ENCODE peak calls at places on chromosomes 3 and 15, in seven cellular contexts. A is uterus; Q is IMR-90; R is H1; T is CD8-positive, alpha-beta T cell; C is hepatocyte; P is cardiac fibroblast. W is an unnamed sample.

GRCh38 chr3:133296315-133296917 is 103.4 kb upstream of the BFSP2 start:
- DNase-seq in Q (no peak), C (no peak), R (no peak), A (no peak), P (peak; percentile 22), T (no peak), W (no peak)

GRCh38 chr15:75153084-75153483 is 48.6 kb upstream of the C15orf39 start:
- DNase-seq in C (no peak), P (peak; percentile 67), A (no peak), T (no peak), Q (peak; percentile 36), R (no peak), W (peak; percentile 87)

GRCh38 chr3:67940200-67940952 is 286.0 kb upstream of the SUCLG2 start:
- DNase-seq in Q (no peak), A (no peak), P (peak; percentile 4), T (no peak), R (no peak), C (peak; percentile 15), W (no peak)

GRCh38 chr3:154427685-154428291 is 2.2 kb downstream of the GPR149 start:
- DNase-seq in C (no peak), P (no peak), T (no peak), A (no peak), R (peak; percentile 73), Q (no peak), W (no peak)

GRCh38 chr15:82105458-82106205 is 59.8 kb upstream of the MEX3B start:
- DNase-seq in Q (peak; percentile 78), C (peak; percentile 75), T (no peak), P (peak; percentile 82), A (no peak), R (no peak), W (no peak)

GRCh38 chr3:175885196-175885766 is 1026.1 kb downstream of the NAALADL2 start:
- DNase-seq in A (no peak), Q (no peak), R (no peak), C (no peak), T (no peak), P (no peak), W (no peak)

GRCh38 chr15:22933641-22934061 is 46.5 kb downstream of the CYFIP1 start:
- DNase-seq in C (no peak), T (no peak), A (no peak), P (no peak), Q (peak; percentile 14), R (no peak), W (no peak)

GRCh38 chr3:49805367-49805782 is 2.3 kb downstream of the INKA1 start:
- DNase-seq in Q (peak; percentile 56), P (peak; percentile 96), R (no peak), C (peak; percentile 86), T (no peak), A (peak; percentile 90), W (peak; percentile 58)

GRCh38 chr3:87052499-87053260 is 61.7 kb upstream of the VGLL3 start:
- DNase-seq in Q (no peak), R (peak; percentile 56), A (no peak), P (no peak), T (no peak), C (no peak), W (no peak)

GRCh38 chr15:35281515-35281914 is 196.4 kb upstream of the NANOGP8 start:
- DNase-seq in P (peak; percentile 72), Q (peak; percentile 70), R (no peak), A (no peak), T (no peak), C (no peak), W (no peak)

GRCh38 chr3:125051715-125052581 is 3.8 kb downstream of the HEG1 start:
- DNase-seq in Q (peak; percentile 91), A (peak; percentile 56), C (no peak), T (peak; percentile 76), P (peak; percentile 97), R (peak; percentile 56), W (peak; percentile 82)

GRCh38 chr3:150309557-150309956 is 98.5 kb upstream of the TSC22D2 start:
- DNase-seq in C (no peak), A (no peak), T (no peak), R (no peak), P (peak; percentile 93), Q (peak; percentile 84), W (no peak)

GRCh38 chr3:23479026-23479425 is 275.9 kb downstream of the UBE2E2 start:
- DNase-seq in C (no peak), P (no peak), A (no peak), R (no peak), Q (no peak), T (no peak), W (no peak)

GRCh38 chr3:150256782-150257181 is 151.3 kb upstream of the TSC22D2 start:
- DNase-seq in A (no peak), C (no peak), Q (no peak), T (no peak), R (no peak), P (no peak), W (no peak)

GRCh38 chr15:92618121-92618520 is 37.5 kb downstream of the FAM174B start:
- DNase-seq in P (no peak), R (no peak), A (no peak), T (no peak), Q (no peak), C (peak; percentile 35), W (no peak)

GRCh38 chr3:179981646-179982045 is 55.1 kb downstream of the PEX5L start:
- DNase-seq in Q (no peak), P (no peak), A (no peak), C (no peak), R (no peak), T (no peak), W (no peak)

GRCh38 chr3:97278506-97278905 is 464.1 kb downstream of the EPHA6 start:
- DNase-seq in Q (no peak), P (no peak), A (no peak), C (no peak), R (no peak), T (no peak), W (no peak)

DNA sequence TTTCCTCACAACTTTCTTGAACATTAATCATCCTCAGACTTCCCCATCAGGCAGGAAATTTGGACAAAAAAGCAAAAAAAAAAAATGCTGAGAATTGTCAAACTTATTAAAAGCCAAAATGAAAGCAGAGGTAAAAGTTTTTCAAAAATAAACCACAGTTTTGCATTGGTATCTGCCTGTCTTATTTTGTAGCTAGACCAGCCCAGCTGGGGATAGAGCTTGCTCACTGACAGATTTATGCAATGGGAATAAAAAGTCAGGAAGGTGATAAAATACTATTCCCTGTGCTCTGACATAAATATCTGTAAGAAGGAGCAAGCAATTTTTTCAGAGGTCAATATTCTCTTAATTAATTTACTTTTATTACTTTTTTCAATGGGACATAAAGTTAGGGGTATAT is 1006.7 kb upstream of the ALCAM start:
- DNase-seq in P (no peak), R (no peak), C (no peak), Q (no peak), A (no peak), T (no peak), W (no peak)
- H3K4me3 ChIP-seq in P (no peak overlapping the region), R (no peak overlapping the region), C (no peak overlapping the region), Q (peak overlapping the region; percentile 23), A (no peak overlapping the region), T (no peak overlapping the region), W (no peak overlapping the region)

GRCh38 chr3:111311709-111312235 is 230.2 kb upstream of the CD96 start:
- DNase-seq in Q (peak; percentile 38), T (no peak), P (peak; percentile 56), C (no peak), A (no peak), R (no peak), W (peak; percentile 31)
- H3K4me3 ChIP-seq in Q (no peak overlapping the region), T (no peak overlapping the region), P (no peak overlapping the region), C (no peak overlapping the region), A (no peak overlapping the region), R (no peak overlapping the region), W (no peak overlapping the region)

GRCh38 chr3:46612324-46612723 is at the start of gene FAM240A:
- DNase-seq in A (no peak), C (no peak), T (no peak), P (no peak), Q (no peak), R (peak; percentile 39), W (no peak)

GRCh38 chr3:46607603-46608028 is 4.7 kb upstream of the FAM240A start:
- DNase-seq in A (no peak), C (no peak), P (no peak), R (peak; percentile 58), Q (no peak), T (no peak), W (peak; percentile 11)

GRCh38 chr3:46609074-46609735 is 3.1 kb upstream of the FAM240A start:
- DNase-seq in A (no peak), P (no peak), T (peak; percentile 31), Q (no peak), R (peak; percentile 36), C (no peak), W (no peak)

GRCh38 chr3:46613313-46614005 is 1.1 kb downstream of the FAM240A start:
- DNase-seq in P (no peak), A (no peak), T (peak; percentile 21), C (no peak), R (peak; percentile 45), Q (no peak), W (no peak)

GRCh38 chr3:46609944-46610722 is 2.2 kb upstream of the FAM240A start:
- DNase-seq in R (peak; percentile 30), A (no peak), P (no peak), C (no peak), Q (no peak), T (peak; percentile 5), W (no peak)
- H3K4me3 ChIP-seq in R (no peak overlapping the region), A (no peak overlapping the region), P (no peak overlapping the region), C (no peak overlapping the region), Q (no peak overlapping the region), T (no peak overlapping the region), W (no peak overlapping the region)

GRCh38 chr15:37218351-37218916 is 118.1 kb upstream of the MEIS2 start:
- DNase-seq in P (no peak), Q (no peak), T (no peak), R (no peak), C (no peak), A (no peak), W (peak; percentile 2)

GRCh38 chr15:37221671-37222207 is 121.4 kb upstream of the MEIS2 start:
- DNase-seq in P (no peak), T (no peak), C (no peak), R (no peak), Q (no peak), A (no peak), W (no peak)

GRCh38 chr15:37223089-37223488 is 122.7 kb upstream of the MEIS2 start:
- DNase-seq in T (no peak), C (no peak), R (no peak), P (no peak), Q (no peak), A (no peak), W (no peak)

GRCh38 chr15:37219211-37219701 is 118.9 kb upstream of the MEIS2 start:
- DNase-seq in T (no peak), R (no peak), C (peak; percentile 12), P (no peak), Q (no peak), A (no peak), W (no peak)

DNA sequence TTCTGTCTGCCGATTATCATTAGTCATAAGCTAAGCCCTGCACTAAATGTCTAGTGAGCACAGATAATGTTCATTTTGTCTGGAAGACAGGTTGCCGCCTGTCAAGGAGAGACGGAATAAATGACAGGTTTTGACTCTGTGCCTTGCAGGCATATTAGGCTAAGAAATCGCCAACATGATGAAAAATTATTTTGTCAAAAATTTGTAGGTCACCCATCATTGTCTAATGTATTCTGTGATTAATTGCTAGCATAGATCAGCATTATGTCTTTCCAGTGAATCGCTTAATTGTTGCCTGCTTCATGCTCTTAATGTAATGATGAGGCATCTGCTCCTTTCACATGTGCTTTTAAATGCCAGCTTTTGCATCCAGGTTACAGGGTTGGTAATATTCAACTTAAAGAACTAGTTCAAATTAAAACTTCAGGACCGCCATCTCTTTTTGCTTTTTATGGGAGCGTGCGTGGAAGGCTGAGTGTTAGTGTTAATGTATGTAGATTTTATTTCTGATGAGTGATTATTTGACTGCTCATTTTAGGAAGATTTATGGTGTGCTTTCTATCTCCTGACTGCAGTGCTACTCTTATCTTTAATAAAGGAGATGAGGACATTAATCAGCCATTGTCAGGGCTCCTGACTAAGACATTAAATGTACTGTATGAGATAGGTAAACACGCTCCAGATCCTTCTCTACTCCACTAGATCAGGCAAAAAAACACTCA is 120.8 kb upstream of the MEIS2 start:
- DNase-seq in R (no peak), T (no peak), P (no peak), C (no peak), A (no peak), Q (no peak), W (no peak)
- H3K4me3 ChIP-seq in R (no peak overlapping the region), T (no peak overlapping the region), P (no peak overlapping the region), C (no peak overlapping the region), A (no peak overlapping the region), Q (no peak overlapping the region), W (no peak overlapping the region)

W was measured in GM12865.